ENCODE peak calls at places on chromosomes 4 and X, in five cellular contexts. H is OCI-LY7, I is PC-3, D is ovary, M is cardiac muscle cell. K is an unnamed sample.

GRCh38 chr4:181219783-181220416 is 1023.3 kb upstream of the TENM3 start:
- DNase-seq in D (no peak), H (no peak), I (peak), M (no peak), K (no peak)

GRCh38 chr4:8038083-8038482 is 98.4 kb upstream of the AFAP1 start:
- DNase-seq in M (no peak), I (no peak), H (no peak), D (no peak), K (no peak)

GRCh38 chr4:70603856-70604255 is 11.8 kb downstream of the AMBN start:
- DNase-seq in H (no peak), I (no peak), D (no peak), M (peak), K (no peak)

GRCh38 chr4:114028071-114028470 is 48.6 kb upstream of the ARSJ start:
- DNase-seq in I (peak), D (no peak), M (peak), H (no peak), K (no peak)

GRCh38 chr4:124262211-124263179 is 450.0 kb downstream of the ANKRD50 start:
- DNase-seq in M (peak), D (peak), I (peak), H (peak), K (no peak)

GRCh38 chr4:102819588-102820365 is 7.6 kb downstream of the UBE2D3 start:
- DNase-seq in D (no peak), M (no peak), H (no peak), I (no peak), K (no peak)

GRCh38 chr4:137124278-137124932 is 407.9 kb downstream of the PCDH18 start:
- DNase-seq in D (no peak), M (peak), I (peak), H (peak), K (no peak)

GRCh38 chr4:143381171-143382118 is 44.8 kb downstream of the GAB1 start:
- DNase-seq in D (peak), H (peak), I (peak), M (peak), K (peak)

GRCh38 chr4:6245246-6246169 is 24.1 kb upstream of the WFS1 start:
- DNase-seq in H (no peak), I (no peak), D (no peak), M (peak), K (no peak)

GRCh38 chr4:107647591-107647990 is 72.4 kb downstream of the PAPSS1 start:
- DNase-seq in I (no peak), M (no peak), H (no peak), D (no peak), K (no peak)

GRCh38 chrX:58025979-58026378 is 115.7 kb upstream of the ZXDA start:
- DNase-seq in H (peak), I (peak), D (no peak), M (peak), K (no peak)

GRCh38 chrX:117628381-117628780 is 488.2 kb downstream of the KLHL13 start:
- DNase-seq in I (no peak), H (no peak), D (no peak), M (no peak), K (no peak)

GRCh38 chr4:16032871-16033505 is 50.8 kb downstream of the PROM1 start:
- DNase-seq in H (no peak), D (no peak), M (no peak), I (no peak), K (no peak)

GRCh38 chrX:152306331-152306730 is 144.8 kb downstream of the GABRA3 start:
- DNase-seq in I (no peak), M (no peak), H (no peak), D (no peak), K (no peak)

GRCh38 chr4:94507708-94508107 is 56.0 kb downstream of the PDLIM5 start:
- DNase-seq in M (peak), D (no peak), H (no peak), I (peak), K (peak)

GRCh38 chr4:112340048-112340447 is 42.9 kb downstream of the ALPK1 start:
- DNase-seq in I (no peak), D (no peak), H (no peak), M (no peak), K (no peak)

GRCh38 chrX:38335382-38335781 is 8.1 kb upstream of the RPGR start:
- DNase-seq in D (no peak), H (no peak), M (no peak), I (no peak), K (no peak)

GRCh38 chr4:179695175-179695574 is 2252.9 kb upstream of the AGA start:
- DNase-seq in M (peak), I (peak), H (no peak), D (no peak), K (no peak)

GRCh38 chr4:134952305-134952704 is 750.7 kb upstream of the PABPC4L start:
- DNase-seq in M (no peak), H (no peak), I (no peak), D (no peak), K (no peak)

DNA sequence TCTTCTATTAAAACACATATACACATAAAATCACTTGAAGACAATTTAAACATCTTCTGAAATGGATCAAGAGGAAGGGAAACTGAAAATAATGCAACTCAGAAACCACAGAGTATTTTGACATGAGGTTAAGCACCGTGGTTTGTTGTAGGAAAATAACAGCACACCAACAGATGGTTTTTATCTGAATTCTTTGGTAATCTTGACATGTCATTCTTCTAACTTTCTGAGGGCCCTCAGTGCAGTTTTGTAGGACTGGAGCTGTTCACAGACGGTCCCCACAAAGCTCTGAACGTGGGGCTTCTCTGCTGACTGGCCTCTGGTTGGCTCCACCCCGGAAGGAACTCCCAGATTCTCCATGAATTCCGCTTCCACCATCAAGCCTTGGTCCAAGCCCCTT is 16.0 kb upstream of the TLR8 start:
- DNase-seq in I (no peak), D (no peak), H (peak), M (peak), K (no peak)
- H3K27ac ChIP-seq in I (no peak), D (no peak), H (peak), M (no peak), K (no peak)

GRCh38 chrX:154021131-154021611 is 1.5 kb upstream of the IRAK1 start:
- DNase-seq in H (no peak), I (no peak), M (peak), D (no peak), K (no peak)
- H3K27ac ChIP-seq in H (peak), I (no peak), M (no peak), D (no peak), K (no peak)

GRCh38 chrX:21912220-21912619 is 28.3 kb upstream of the SMS start:
- DNase-seq in D (no peak), H (no peak), I (no peak), M (no peak), K (no peak)

GRCh38 chrX:21907250-21907649 is 33.3 kb upstream of the SMS start:
- DNase-seq in D (no peak), M (peak), I (no peak), H (no peak), K (no peak)

GRCh38 chrX:21911481-21911880 is 29.0 kb upstream of the SMS start:
- DNase-seq in I (no peak), M (no peak), D (no peak), H (no peak), K (no peak)

GRCh38 chrX:21912989-21913388 is 27.5 kb upstream of the SMS start:
- DNase-seq in M (no peak), D (no peak), H (no peak), I (no peak), K (no peak)
- H3K27ac ChIP-seq in M (no peak), D (no peak), H (no peak), I (no peak), K (no peak)

GRCh38 chr4:40379248-40379647 is 44.1 kb downstream of the CHRNA9 start:
- DNase-seq in D (no peak), H (no peak), I (no peak), M (no peak), K (no peak)
- H3K27ac ChIP-seq in D (no peak), H (no peak), I (no peak), M (no peak), K (no peak)

DNA sequence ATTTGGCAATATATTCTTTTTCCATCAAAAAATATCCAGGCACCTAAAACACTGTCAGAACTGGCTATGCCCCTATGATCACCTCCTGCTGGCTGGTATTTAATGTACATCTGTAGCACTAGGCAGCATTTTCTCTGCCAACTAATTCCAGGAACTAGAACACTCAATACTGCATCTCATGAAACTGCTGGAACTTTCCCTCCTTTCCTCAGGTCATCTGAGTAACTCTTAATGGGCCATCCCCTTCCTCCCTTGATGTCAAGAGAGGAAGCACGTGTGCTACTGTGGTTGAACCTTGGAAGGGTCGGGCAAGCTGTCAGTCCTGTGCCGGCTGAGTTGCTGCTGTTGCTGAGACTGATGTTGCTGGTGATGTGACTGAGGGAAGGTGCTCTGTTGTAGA is 39.4 kb downstream of the TMEM165 start:
- DNase-seq in D (no peak), M (peak), H (no peak), I (peak), K (no peak)
- H3K27ac ChIP-seq in D (no peak), M (peak), H (no peak), I (no peak), K (peak)

GRCh38 chrX:22276781-22277180 is 4.1 kb downstream of the CBLL2 start:
- DNase-seq in M (no peak), H (no peak), D (no peak), I (peak), K (no peak)

GRCh38 chrX:22273714-22274317 is 1.1 kb downstream of the CBLL2 start:
- DNase-seq in D (no peak), H (no peak), I (no peak), M (no peak), K (no peak)

GRCh38 chrX:22272613-22273012 is at the start of gene CBLL2:
- DNase-seq in H (no peak), I (no peak), D (no peak), M (no peak), K (no peak)

DNA sequence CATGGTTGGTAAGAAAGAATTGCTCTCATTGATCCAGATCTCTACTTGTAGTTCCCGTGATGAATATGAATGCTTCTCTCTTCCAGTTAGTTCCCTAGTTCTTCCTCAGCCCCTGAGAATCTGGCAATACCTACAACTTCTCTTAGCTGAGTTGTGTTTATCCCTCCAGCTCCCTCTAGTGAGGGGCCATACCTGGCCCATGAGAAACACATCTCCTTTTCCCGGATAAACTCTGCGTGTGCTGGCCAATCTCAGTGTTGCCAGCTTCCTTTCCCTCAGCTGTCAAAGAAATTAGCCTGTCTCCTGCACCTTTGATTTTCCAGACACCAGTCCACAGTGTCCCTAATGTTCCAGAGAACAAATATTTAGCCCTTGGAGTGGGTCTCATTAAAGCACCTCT is 5.7 kb downstream of the CBLL2 start:
- DNase-seq in M (no peak), I (peak), D (no peak), H (no peak), K (no peak)
- H3K27ac ChIP-seq in M (no peak), I (no peak), D (no peak), H (no peak), K (no peak)

GRCh38 chr4:75717332-75717873 is 7.0 kb upstream of the USO1 start:
- DNase-seq in H (no peak), I (no peak), M (no peak), D (no peak), K (no peak)
- H3K27ac ChIP-seq in H (no peak), I (no peak), M (no peak), D (no peak), K (no peak)

DNA sequence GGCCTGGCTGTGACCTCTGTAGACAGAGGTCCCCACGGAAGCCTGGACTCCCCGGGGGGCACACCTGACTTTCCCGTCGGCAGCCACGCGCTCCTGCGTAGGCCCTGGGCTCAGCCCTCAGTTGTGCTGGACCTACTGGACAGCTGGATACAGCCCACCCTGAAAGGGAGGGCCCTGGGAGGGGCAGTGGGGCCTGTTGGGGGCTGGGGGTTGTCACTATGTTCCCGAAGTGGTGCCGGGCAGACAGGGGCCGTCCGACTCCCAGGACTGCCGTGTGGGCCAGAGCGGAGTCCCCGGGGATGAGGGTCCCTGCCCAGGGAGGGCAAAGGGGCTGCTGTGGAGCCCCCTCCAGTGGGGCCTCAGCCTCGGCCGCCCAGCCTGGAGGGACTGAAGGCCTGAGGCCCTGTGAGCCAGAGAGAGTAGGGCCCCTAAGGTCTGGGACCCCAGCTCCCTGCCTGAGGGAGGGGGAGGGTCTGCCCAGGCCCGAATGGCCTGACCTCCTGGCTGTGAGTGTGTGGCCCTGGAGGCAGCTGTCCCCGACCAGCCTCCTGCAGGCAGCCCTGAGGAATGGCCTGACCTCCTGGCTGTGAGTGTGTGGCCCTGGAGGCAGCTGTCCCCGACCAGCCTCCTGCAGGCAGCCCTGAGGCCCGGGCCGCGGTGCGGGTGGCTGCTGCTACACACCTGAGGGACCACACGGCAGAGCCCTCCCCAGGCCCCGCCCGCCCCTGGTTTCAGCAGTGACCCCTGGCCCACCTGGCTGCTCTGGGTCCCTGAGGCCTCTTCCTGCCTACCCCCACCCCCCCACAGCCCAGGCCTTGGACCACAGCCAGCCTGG is 25.8 kb downstream of the FGFRL1 start:
- DNase-seq in I (no peak), D (no peak), H (no peak), M (no peak), K (no peak)
- H3K27ac ChIP-seq in I (no peak), D (no peak), H (no peak), M (no peak), K (no peak)

K was measured in aorta.